ENCODE peak calls at places on chromosomes 6 and 20, in four cellular contexts. X is foreskin fibroblast, A is GM10248, L is GM20000. N is an unnamed sample.

GRCh38 chr20:50107796-50108331 is 5.1 kb downstream of the UBE2V1 start:
- DNase-seq in A (no peak), X (no peak), L (no peak), N (no peak)

GRCh38 chr20:50987493-50988210 is 29.0 kb downstream of the MOCS3 start:
- DNase-seq in A (peak), L (peak), X (peak), N (peak)

GRCh38 chr20:20931632-20932031 is 174.5 kb downstream of the LINC00237 start:
- DNase-seq in L (no peak), A (no peak), X (no peak), N (no peak)

GRCh38 chr6:151443449-151443848 is 8.5 kb downstream of the RMND1 start:
- DNase-seq in L (no peak), A (no peak), X (no peak), N (no peak)

GRCh38 chr6:132369526-132369925 is 31.7 kb downstream of the MOXD1 start:
- DNase-seq in X (peak), A (no peak), L (no peak), N (no peak)

GRCh38 chr6:67131827-67132226 is 1424.8 kb upstream of the EYS start:
- DNase-seq in A (no peak), L (no peak), X (no peak), N (no peak)

GRCh38 chr6:32954983-32955802 is 2.3 kb upstream of the HLA-DMA start:
- DNase-seq in L (no peak), X (no peak), A (no peak), N (no peak)

GRCh38 chr6:114564302-114564933 is 221.6 kb upstream of the HS3ST5 start:
- DNase-seq in L (no peak), A (no peak), X (no peak), N (no peak)

GRCh38 chr6:145960918-145961604 is 3.1 kb downstream of the SHPRH start:
- DNase-seq in L (no peak), X (no peak), A (no peak), N (no peak)

DNA sequence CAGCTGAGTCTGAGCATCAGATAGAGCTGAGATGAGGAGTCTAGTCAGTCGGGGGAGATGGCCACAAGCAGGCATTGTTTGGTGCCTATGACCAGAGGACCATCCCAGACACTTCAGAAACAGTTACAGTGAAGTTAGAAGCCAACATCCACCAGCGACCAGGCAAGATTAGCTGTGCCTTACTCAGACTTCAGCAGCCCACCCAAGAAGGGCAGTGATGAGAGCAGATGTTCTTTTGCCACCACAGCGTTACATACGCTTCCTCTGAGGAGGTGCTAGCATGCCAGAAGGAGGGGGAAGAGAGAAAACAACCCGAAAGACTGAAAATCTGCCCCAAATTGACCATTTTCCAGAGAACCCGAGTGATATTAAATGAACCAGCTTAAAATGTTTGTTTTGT is 186.8 kb downstream of the PRL start:
- DNase-seq in A (no peak), L (no peak), X (no peak), N (no peak)
- TF ChIP-seq CTCF in A (no peak), L (no peak), X (no peak), N (no peak)

DNA sequence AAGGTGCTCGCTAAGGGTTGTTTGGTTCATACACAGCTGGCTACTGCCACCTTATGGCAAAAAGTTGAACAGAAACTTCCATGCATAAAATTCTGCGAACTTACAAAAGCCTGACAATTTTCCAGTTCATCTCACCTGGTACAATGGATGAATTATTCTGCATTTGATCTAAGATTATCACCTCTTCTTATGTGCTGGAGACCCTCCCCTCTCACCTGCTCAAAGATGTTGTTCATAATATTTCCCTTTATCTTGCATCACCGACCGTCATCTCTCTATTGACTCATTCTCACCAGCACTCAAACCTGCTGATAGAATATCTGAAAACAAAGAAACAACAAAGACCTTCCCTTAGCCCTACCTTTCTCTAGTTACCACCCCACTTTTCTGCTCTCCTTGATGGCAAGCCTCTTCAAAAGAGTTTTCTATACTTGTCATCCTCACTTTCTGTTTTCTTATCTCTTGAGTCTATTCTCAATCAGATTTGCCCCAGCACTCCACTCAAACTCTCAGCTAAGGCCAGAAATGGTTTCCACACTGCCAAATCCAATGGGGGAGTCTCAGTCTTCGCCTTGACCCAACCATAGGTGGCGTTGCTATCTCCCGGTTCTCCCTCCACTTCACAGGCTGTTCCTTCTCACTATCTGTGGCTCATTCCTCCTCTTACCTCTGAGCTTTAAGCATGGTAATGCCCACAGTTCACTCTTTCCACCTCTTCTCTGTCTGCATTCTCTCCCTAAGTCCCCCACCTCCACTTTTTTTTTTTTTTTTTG is 25.8 kb downstream of the SNRNP48 start:
- DNase-seq in A (peak), X (no peak), L (peak), N (peak)
- TF ChIP-seq CTCF in A (peak), X (peak), L (peak), N (peak)

DNA sequence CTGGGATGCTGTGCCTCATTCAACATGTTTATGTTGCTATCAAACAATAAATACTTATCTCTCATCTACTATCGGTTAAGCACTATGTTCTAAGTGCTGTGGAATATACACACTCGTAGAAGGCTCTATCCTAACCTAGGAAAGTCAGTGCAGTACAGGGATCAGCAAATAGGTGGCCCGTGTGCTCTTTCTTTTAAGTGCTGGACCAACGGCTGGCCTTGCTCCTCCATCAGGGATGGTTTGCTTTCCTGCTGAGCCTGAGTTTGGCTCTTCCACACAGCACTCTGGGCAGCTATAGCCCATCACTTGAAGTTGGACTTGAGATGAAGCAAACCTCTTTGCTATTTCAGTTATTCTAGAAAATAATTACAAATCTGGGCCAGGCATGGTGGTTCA is 66.9 kb upstream of the KCNK16 start:
- DNase-seq in A (no peak), X (no peak), L (no peak), N (no peak)
- TF ChIP-seq CTCF in A (no peak), X (no peak), L (peak), N (no peak)

DNA sequence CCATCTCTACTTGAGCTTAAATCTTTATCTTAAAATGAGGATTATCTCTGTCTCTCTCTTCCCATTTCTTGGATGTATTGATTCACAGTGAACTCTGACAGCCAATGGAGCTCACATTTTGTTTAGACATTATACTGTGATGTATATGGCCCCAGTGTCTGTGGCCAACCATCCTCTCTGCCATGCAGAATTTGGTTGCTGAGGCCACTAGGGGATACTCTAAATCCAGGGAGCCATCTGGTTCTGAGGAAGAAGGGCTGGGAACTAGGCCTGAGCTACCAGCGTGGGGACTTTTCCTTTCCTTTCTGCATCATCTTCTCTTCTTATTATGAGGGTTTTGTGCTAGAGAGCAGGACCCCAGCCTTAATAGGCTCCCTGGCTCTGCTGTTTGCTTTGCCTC is 59.1 kb upstream of the RIPOR2 start:
- DNase-seq in L (no peak), A (no peak), X (no peak), N (no peak)
- TF ChIP-seq CTCF in L (no peak), A (no peak), X (peak), N (no peak)

DNA sequence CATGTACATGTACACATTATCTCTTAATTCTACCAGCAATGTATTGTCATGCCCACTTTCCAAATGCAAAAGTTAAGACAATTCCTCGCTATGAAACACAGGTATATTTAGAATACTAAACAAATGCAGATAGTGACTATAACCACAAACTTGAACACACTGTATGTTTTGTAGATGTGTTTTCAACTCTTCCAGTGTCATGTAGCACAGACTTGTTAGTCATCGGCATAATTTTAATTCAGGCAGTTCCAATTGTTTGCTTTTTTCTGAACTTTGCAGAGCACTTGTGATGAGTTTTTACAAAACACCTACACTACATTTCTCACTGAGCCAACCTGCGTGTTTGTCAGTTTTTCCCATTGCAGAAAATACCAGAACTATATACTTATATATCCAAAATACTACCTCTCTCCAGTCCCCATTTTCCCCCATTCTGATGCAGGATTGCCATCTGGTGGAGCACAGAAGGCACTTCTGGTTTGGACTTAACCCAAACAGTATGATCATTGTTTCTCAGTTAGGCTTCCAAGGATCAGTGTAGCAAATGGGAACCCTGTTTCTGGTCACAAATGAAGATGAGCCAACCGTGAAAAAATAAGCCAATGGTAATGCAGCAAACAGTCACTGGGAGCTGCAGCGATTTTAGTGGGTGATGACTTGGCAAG is 143.4 kb downstream of the ADGRB3 start:
- DNase-seq in L (peak), A (peak), X (peak), N (no peak)
- TF ChIP-seq CTCF in L (peak), A (peak), X (peak), N (peak)

DNA sequence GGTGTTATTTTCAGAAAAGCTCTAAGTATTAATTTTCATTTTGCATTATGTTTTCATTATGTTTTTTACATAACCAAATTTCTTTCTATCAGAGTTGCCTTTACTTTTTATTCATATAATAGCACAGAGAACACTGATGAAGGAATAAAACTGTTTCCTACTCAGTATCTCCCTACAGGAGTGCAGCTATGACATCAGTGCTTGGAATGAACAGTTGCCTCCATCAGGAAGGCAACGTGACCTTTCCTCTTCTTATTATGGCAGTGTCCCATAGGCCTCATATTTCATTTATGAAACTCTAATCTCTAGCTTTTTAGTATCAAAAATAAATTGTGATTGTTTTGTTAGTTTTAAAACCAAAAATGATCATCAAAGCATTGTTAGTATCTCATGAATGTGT is 712.8 kb downstream of the CD109 start:
- DNase-seq in X (peak), L (no peak), A (no peak), N (no peak)
- TF ChIP-seq CTCF in X (no peak), L (no peak), A (no peak), N (no peak)

DNA sequence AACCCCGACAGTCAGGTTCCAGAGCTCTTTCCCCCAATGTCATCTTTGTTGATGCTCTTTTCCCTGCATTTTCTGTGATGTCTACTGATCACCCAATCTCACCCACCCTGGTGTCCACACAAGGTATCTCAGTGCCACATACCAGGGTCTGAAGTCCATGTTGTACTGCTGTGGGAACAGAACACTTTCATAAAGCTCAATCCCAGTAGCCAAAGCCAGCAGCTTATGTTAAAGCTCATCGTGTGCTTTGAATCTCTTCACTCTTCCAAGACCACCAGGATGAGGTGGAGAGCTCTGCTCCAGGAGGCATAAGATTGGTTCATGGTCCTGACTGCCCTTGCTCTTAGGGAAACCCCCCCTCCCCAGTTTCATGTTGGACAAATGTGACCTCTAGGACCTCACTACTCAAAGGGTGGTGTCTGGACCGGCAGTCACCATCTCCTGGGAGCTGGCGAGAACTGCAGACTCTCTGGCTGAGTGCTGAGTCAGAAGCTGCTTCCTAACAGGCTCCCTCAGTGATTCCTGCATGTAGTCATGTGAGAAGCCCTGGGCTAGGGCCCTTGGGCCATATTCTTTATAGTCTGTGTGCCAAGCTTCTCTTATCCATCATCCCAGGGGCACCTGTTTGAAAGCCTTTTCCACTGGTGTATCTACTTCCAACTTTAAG is 13.4 kb upstream of the CPNE5 start:
- DNase-seq in A (no peak), L (no peak), X (peak), N (no peak)
- TF ChIP-seq CTCF in A (no peak), L (no peak), X (no peak), N (no peak)

GRCh38 chr20:8523684-8524083 is 391.6 kb downstream of the PLCB1 start:
- DNase-seq in X (no peak), L (no peak), A (no peak), N (no peak)
- TF ChIP-seq CTCF in X (no peak), L (no peak), A (no peak), N (no peak)

GRCh38 chr6:138271451-138271850 is 53.2 kb upstream of the PBOV1 start:
- DNase-seq in X (no peak), L (no peak), A (no peak), N (no peak)

GRCh38 chr6:138277835-138278234 is 59.5 kb upstream of the PBOV1 start:
- DNase-seq in A (no peak), X (no peak), L (no peak), N (no peak)

GRCh38 chr6:138272543-138273305 is 54.4 kb upstream of the PBOV1 start:
- DNase-seq in L (no peak), A (no peak), X (no peak), N (no peak)

GRCh38 chr6:138278326-138278725 is 60.0 kb upstream of the PBOV1 start:
- DNase-seq in A (no peak), L (no peak), X (no peak), N (no peak)

DNA sequence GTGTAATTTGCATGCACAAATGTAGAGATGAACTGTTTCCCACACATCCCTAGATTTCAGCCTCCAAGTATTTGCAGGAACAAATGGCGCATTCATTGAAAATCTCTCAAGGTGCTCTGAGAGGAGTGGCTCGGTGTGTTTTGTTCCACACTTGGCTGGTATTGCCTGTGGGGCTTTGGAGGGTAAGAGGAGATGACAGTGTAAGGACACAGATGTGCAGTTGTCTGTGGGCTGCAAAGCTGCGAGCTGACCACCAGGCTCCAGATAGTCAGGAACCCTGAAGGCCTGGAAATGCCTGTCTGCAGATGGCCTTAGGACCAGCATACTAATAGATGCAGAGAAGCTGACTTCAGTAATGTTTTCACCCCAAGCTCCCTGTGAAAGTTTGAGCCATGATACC is 57.7 kb upstream of the PBOV1 start:
- DNase-seq in X (no peak), L (no peak), A (no peak), N (no peak)
- TF ChIP-seq CTCF in X (no peak), L (no peak), A (no peak), N (no peak)

DNA sequence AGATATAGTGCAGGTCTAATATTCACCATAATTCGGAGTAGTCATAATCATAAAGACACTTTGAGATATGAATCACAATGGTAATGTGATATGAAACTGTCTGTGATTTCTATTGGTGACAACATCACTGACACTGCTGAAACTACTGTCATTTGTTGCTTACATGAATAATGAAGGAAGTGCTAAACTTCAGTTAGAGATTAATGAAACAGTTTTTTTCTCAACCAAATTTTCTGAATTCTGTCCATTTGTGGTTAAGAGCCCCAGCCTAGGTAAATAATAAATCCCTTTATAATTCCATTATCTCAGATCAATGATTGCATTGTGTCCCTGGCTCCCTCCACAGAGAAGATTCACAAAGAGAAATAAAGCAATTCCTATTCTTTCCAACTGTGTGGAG is 122.6 kb downstream of the HIVEP2 start:
- DNase-seq in X (no peak), L (peak), A (peak), N (peak)
- TF ChIP-seq CTCF in X (no peak), L (no peak), A (no peak), N (no peak)